ENCODE peak calls at places on chromosomes 13 and 19, in ten cellular contexts. R, V, B, W, Y, E, A, U, T and M are unnamed samples.

GRCh38 chr19:2254052-2254872 is 2.0 kb downstream of the JSRP1 start:
- DNase-seq in B (no peak), T (peak), Y (peak), W (no peak), A (no peak), U (no peak), E (no peak), R (peak), V (peak), M (peak)

GRCh38 chr13:32381539-32381938 is 46.4 kb downstream of the N4BP2L1 start:
- DNase-seq in W (no peak), E (no peak), R (peak), T (peak), Y (no peak), A (peak), V (peak), U (no peak), B (no peak), M (peak)

GRCh38 chr13:106859505-106859904 is 291.6 kb upstream of the ARGLU1 start:
- DNase-seq in U (no peak), A (no peak), T (peak), Y (no peak), E (no peak), V (peak), R (no peak), W (no peak), B (no peak), M (peak)

GRCh38 chr13:106586764-106587163 is 18.8 kb upstream of the ARGLU1 start:
- DNase-seq in Y (no peak), B (no peak), A (no peak), W (no peak), V (no peak), R (no peak), U (no peak), T (no peak), E (no peak), M (no peak)

GRCh38 chr13:39556856-39557255 is 46.1 kb downstream of the LHFPL6 start:
- DNase-seq in Y (no peak), T (no peak), V (no peak), U (no peak), A (no peak), W (no peak), E (no peak), R (no peak), B (no peak), M (no peak)

GRCh38 chr13:66266761-66267160 is 963.4 kb downstream of the PCDH9 start:
- DNase-seq in E (no peak), A (no peak), B (no peak), T (no peak), R (no peak), Y (no peak), V (no peak), W (no peak), U (no peak), M (no peak)

GRCh38 chr19:35509861-35510625 is 3.4 kb downstream of the DMKN start:
- DNase-seq in B (peak), A (no peak), T (peak), R (peak), E (no peak), V (peak), W (peak), Y (peak), U (peak), M (peak)

GRCh38 chr13:41693434-41693833 is 236.1 kb downstream of the RGCC start:
- DNase-seq in U (no peak), E (no peak), A (no peak), Y (no peak), B (no peak), T (no peak), V (no peak), R (peak), W (no peak), M (no peak)

GRCh38 chr13:44396963-44397580 is 23.4 kb downstream of the SERP2 start:
- DNase-seq in R (peak), E (no peak), W (no peak), U (no peak), V (no peak), T (peak), Y (no peak), A (peak), B (no peak), M (peak)

GRCh38 chr13:30235206-30235605 is 72.1 kb downstream of the KATNAL1 start:
- DNase-seq in Y (no peak), W (no peak), B (no peak), A (no peak), E (no peak), T (no peak), V (no peak), U (no peak), R (no peak), M (no peak)

GRCh38 chr13:60227168-60227567 is 63.4 kb upstream of the DIAPH3 start:
- DNase-seq in Y (no peak), B (no peak), U (no peak), R (peak), T (no peak), E (no peak), W (no peak), A (no peak), V (no peak), M (no peak)

GRCh38 chr13:60229708-60230272 is 66.1 kb upstream of the DIAPH3 start:
- DNase-seq in B (no peak), V (no peak), E (no peak), Y (no peak), U (no peak), R (peak), W (no peak), A (no peak), T (no peak), M (no peak)

GRCh38 chr13:60221581-60221980 is 57.9 kb upstream of the DIAPH3 start:
- DNase-seq in B (no peak), V (no peak), W (no peak), A (no peak), Y (no peak), T (no peak), U (no peak), E (no peak), R (no peak), M (no peak)

GRCh38 chr13:60230593-60230992 is 66.9 kb upstream of the DIAPH3 start:
- DNase-seq in W (no peak), A (no peak), B (no peak), R (peak), E (no peak), V (no peak), Y (no peak), T (peak), U (no peak), M (no peak)

DNA sequence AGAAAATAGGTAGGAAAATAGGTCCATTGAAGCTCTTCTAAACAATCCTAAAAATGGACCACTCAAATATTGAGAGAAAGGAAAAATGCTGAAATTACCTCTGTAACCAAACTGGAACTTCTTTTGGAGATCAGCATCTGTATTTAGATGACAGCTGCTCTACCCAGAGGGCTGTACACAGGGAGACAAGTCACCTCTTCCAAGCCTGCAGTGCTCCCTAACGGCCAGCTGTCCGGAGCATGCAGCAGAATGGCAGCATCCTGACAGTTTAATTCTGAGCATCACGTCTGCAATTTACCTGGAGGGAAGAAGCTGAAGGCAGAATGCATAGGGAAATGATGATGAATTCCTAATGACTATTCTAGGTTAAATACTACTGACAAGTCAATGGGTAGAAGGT is 62.8 kb upstream of the DIAPH3 start:
- DNase-seq in W (no peak), R (peak), Y (no peak), B (no peak), V (peak), U (no peak), E (no peak), T (peak), A (peak), M (peak)
- TF ChIP-seq CTCF in W (no peak), R (peak), Y (no peak), B (no peak), V (peak), U (no peak), E (no peak), T (peak), A (peak), M (peak)

GRCh38 chr19:49665301-49666119 is at the start of the genes BCL2L12 and IRF3:
- DNase-seq in V (peak), W (peak), B (peak), R (peak), E (peak), Y (peak), U (peak), T (peak), A (peak), M (peak)
- TF ChIP-seq CTCF in V (no peak), W (no peak), B (no peak), R (no peak), E (no peak), Y (no peak), U (no peak), T (no peak), A (no peak), M (no peak)

GRCh38 chr19:7459773-7460172 is 29.1 kb downstream of the PEX11G start:
- DNase-seq in V (no peak), R (no peak), W (no peak), T (no peak), B (no peak), A (no peak), U (no peak), Y (no peak), E (no peak), M (no peak)
- TF ChIP-seq CTCF in V (no peak), R (no peak), W (no peak), T (no peak), B (no peak), A (no peak), U (no peak), Y (no peak), E (no peak), M (no peak)

GRCh38 chr19:7366701-7367420 is 18.1 kb downstream of the ARHGEF18 start:
- DNase-seq in A (no peak), V (peak), T (peak), R (peak), Y (no peak), B (no peak), E (no peak), W (peak), U (peak), M (peak)
- TF ChIP-seq CTCF in A (peak), V (peak), T (peak), R (peak), Y (peak), B (no peak), E (no peak), W (peak), U (peak), M (peak)

DNA sequence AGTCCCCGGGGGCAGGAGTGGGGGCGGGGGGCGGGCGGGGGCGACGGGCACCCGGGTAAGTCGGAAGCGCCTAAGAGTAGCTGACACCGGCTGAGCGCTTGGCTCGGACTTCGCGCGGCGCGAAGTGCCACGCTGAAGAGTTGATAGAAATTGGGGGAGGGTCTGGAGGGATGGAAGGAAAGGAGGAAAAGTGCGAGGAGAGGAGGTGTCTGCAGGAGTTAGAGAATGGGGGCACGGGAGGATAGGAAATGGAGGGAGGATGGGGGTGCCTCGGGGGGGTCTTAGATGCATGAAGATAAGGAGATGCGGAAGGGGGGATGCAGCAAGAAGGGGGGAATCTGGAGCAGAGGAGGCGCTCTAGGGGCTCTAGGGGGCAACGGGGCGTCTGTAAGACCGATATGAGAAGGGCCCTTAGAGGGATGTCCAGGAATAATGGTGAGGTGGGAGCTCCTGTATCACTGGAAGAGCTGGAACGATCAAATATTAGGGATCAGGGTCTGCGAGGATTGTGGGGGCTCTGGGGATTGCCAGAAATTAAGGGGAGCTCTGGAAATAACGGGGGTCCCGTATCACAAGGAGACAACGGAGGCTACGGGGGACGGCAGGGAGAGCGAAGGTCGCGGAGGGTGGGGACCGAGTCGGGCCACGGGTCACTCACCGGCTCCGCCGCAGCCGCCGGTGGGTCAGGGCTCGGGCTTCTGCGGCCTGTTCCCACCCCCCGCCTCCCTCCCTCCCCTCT is at the start of gene MYPOP:
- DNase-seq in V (peak), U (no peak), W (no peak), T (peak), A (no peak), B (no peak), R (no peak), E (no peak), Y (no peak), M (peak)
- TF ChIP-seq CTCF in V (no peak), U (no peak), W (no peak), T (no peak), A (no peak), B (no peak), R (no peak), E (no peak), Y (no peak), M (no peak)

DNA sequence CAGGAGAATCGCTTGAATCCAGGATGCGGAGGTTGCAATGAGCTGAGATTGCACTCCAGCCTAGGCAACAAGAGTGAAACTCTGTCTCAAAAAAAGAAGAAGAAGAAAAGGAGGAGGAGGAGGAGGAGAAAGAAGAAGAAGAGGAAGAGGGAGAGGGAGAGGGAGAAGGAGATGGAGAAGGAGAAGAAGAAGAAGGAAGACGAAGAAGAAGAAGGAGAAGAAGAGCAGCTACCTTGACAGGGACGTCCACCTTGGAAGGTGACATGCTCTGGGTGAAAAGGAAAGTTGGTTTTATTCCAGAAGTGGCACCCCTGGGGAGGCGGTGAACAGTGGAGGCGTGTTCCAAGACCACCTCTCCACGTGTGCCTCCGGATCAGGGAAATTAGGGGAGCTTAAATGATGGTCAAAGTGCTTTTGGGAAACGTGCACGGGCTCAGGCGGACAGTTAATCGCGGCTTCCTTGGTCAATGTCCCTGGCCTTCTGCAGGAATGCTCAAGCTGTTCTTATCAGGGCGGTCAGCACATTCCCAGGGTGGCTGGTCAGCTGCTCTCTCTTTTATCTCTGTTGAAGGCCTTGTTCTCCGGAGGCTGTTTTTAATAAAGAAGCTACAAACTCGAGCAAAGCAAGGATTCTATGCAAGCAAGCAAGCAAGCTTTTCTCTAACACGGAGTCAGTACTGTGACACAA is 78.9 kb upstream of the PEG3 start:
- DNase-seq in B (no peak), T (no peak), U (no peak), E (no peak), V (no peak), R (no peak), W (no peak), A (no peak), Y (no peak), M (no peak)
- TF ChIP-seq CTCF in B (no peak), T (no peak), U (no peak), E (no peak), V (no peak), R (no peak), W (no peak), A (no peak), Y (no peak), M (no peak)

GRCh38 chr19:52248256-52248655 is 21.1 kb upstream of the ZNF766 start:
- DNase-seq in B (peak), A (peak), R (peak), E (no peak), T (peak), V (peak), U (no peak), Y (no peak), W (peak), M (peak)
- TF ChIP-seq CTCF in B (peak), A (peak), R (peak), E (no peak), T (peak), V (peak), U (no peak), Y (no peak), W (peak), M (peak)

GRCh38 chr19:42693760-42694350 is 46.4 kb downstream of the PSG3 start:
- DNase-seq in E (no peak), T (peak), R (peak), V (peak), A (peak), Y (no peak), U (peak), W (no peak), B (no peak), M (no peak)
- TF ChIP-seq CTCF in E (no peak), T (peak), R (peak), V (peak), A (peak), Y (no peak), U (peak), W (peak), B (no peak), M (no peak)

GRCh38 chr13:111893071-111893606 is 173.8 kb upstream of the SOX1 start:
- DNase-seq in Y (peak), R (no peak), V (peak), T (no peak), U (no peak), B (no peak), A (no peak), W (no peak), E (no peak), M (peak)
- TF ChIP-seq CTCF in Y (no peak), R (no peak), V (no peak), T (no peak), U (no peak), B (no peak), A (no peak), W (no peak), E (no peak), M (no peak)